ENCODE peak calls at places on chromosomes 7 and 10, in eight cellular contexts. C, A, L, Z, F, P, Y and J are unnamed samples.

GRCh38 chr10:34651381-34651780 is 163.7 kb downstream of the PARD3 start:
- DNase-seq in C (no peak), A (no peak), L (no peak), Z (no peak), F (no peak), P (no peak), Y (no peak), J (no peak)

GRCh38 chr10:103695584-103696005 is 159.8 kb downstream of the SH3PXD2A start:
- DNase-seq in C (no peak), A (peak; percentile 43), L (no peak), Z (peak; percentile 79), F (no peak), P (no peak), Y (no peak), J (peak; percentile 52)

GRCh38 chr10:95618101-95618500 is 38.4 kb downstream of the ALDH18A1 start:
- DNase-seq in C (no peak), A (no peak), L (no peak), Z (no peak), F (no peak), P (no peak), Y (no peak), J (peak; percentile 20)

GRCh38 chr10:97508342-97508741 is 9.6 kb downstream of the UBTD1 start:
- DNase-seq in C (no peak), A (no peak), L (no peak), Z (peak; percentile 49), F (no peak), P (no peak), Y (no peak), J (peak; percentile 40)

GRCh38 chr7:112272921-112273561 is 66.5 kb downstream of the ZNF277 start:
- DNase-seq in C (no peak), A (peak; percentile 23), L (no peak), Z (peak; percentile 3), F (peak; percentile 74), P (no peak), Y (peak; percentile 87), J (no peak)

GRCh38 chr7:41237956-41238355 is 464.9 kb downstream of the INHBA start:
- DNase-seq in C (no peak), A (no peak), L (no peak), Z (no peak), F (no peak), P (no peak), Y (no peak), J (no peak)

GRCh38 chr7:55521543-55522267 is 50.6 kb downstream of the VOPP1 start:
- DNase-seq in C (no peak), A (peak; percentile 11), L (no peak), Z (no peak), F (no peak), P (no peak), Y (no peak), J (no peak)

GRCh38 chr10:122464158-122464510 is 2.8 kb downstream of the HTRA1 start:
- DNase-seq in C (no peak), A (no peak), L (no peak), Z (no peak), F (no peak), P (no peak), Y (no peak), J (no peak)

GRCh38 chr7:80499350-80499955 is 12.4 kb downstream of the GNAT3 start:
- DNase-seq in C (peak; percentile 93), A (peak; percentile 85), L (peak; percentile 44), Z (peak; percentile 87), F (no peak), P (no peak), Y (no peak), J (peak; percentile 95)

GRCh38 chr10:36303896-36304295 is 661.8 kb upstream of the FZD8 start:
- DNase-seq in C (no peak), A (peak; percentile 2), L (no peak), Z (no peak), F (no peak), P (no peak), Y (no peak), J (no peak)

GRCh38 chr10:31723074-31723750 is 205.4 kb downstream of the ARHGAP12 start:
- DNase-seq in C (no peak), A (no peak), L (no peak), Z (peak; percentile 38), F (no peak), P (no peak), Y (no peak), J (peak; percentile 21)

GRCh38 chr10:102613761-102614160 is 30.5 kb upstream of the TRIM8 start:
- DNase-seq in C (no peak), A (no peak), L (no peak), Z (no peak), F (no peak), P (no peak), Y (no peak), J (no peak)

GRCh38 chr7:31192996-31193395 is 140.9 kb downstream of the ADCYAP1R1 start:
- DNase-seq in C (no peak), A (peak; percentile 64), L (peak; percentile 52), Z (peak; percentile 6), F (peak; percentile 88), P (no peak), Y (peak; percentile 79), J (peak; percentile 1)